ENCODE peak calls at places on chromosomes 1 and 21, in six cellular contexts. H is stromal cell of bone marrow; A is iPS-NIHi11; M is kidney epithelial cell; D is activated CD4-positive, alpha-beta T cell treated with anti-CD3 and anti-CD28 coated beads for 24 hours; G is brain microvascular endothelial cell. P is an unnamed sample.

GRCh38 chr1:187566371-187566770 is 737.6 kb downstream of the PLA2G4A start:
- DNase-seq in G (no peak), D (no peak), M (no peak), H (no peak), A (no peak), P (no peak)

GRCh38 chr1:20227704-20228103 is 41.4 kb upstream of the PLA2G2C start:
- DNase-seq in M (no peak), G (no peak), H (no peak), A (no peak), D (no peak), P (no peak)

GRCh38 chr1:27074175-27074780 is 61.6 kb upstream of the TENT5B start:
- DNase-seq in G (peak; percentile 29), A (no peak), D (no peak), H (no peak), M (no peak), P (no peak)

GRCh38 chr21:44399955-44400790 is 46.8 kb downstream of the TRPM2 start:
- DNase-seq in D (no peak), H (no peak), A (no peak), M (no peak), G (no peak), P (no peak)

GRCh38 chr21:34644815-34645214 is 24.0 kb upstream of the CLIC6 start:
- DNase-seq in G (no peak), H (no peak), D (no peak), M (no peak), A (no peak), P (no peak)

GRCh38 chr1:6958407-6958806 is 173.2 kb downstream of the CAMTA1 start:
- DNase-seq in D (no peak), A (no peak), G (no peak), H (no peak), M (no peak), P (no peak)

GRCh38 chr1:172145656-172146055 is 274.8 kb upstream of the C1orf105 start:
- DNase-seq in D (no peak), A (no peak), G (no peak), M (no peak), H (no peak), P (no peak)

GRCh38 chr1:7320661-7321060 is 450.4 kb upstream of the VAMP3 start:
- DNase-seq in G (no peak), D (no peak), M (no peak), H (no peak), A (no peak), P (no peak)

GRCh38 chr1:16152521-16153087 is 3.3 kb downstream of the EPHA2 start:
- DNase-seq in M (no peak), D (no peak), G (no peak), A (no peak), H (no peak), P (no peak)

GRCh38 chr1:193356249-193356648 is 169.8 kb upstream of the B3GALT2 start:
- DNase-seq in A (no peak), M (no peak), D (no peak), H (no peak), G (no peak), P (no peak)

GRCh38 chr1:103156966-103157365 is 48.6 kb upstream of the COL11A1 start:
- DNase-seq in A (no peak), H (no peak), M (peak; percentile 16), G (no peak), D (no peak), P (no peak)

GRCh38 chr1:178093150-178093957 is 550 bp upstream of the RASAL2 start:
- DNase-seq in A (peak; percentile 97), G (peak; percentile 98), M (peak; percentile 87), D (peak; percentile 13), H (peak; percentile 94), P (peak; percentile 94)

GRCh38 chr1:90510143-90510542 is 207.0 kb downstream of the BARHL2 start:
- DNase-seq in H (no peak), D (no peak), M (no peak), A (no peak), G (no peak), P (no peak)

GRCh38 chr1:14699596-14699995 is 101.1 kb downstream of the KAZN start:
- DNase-seq in D (no peak), A (no peak), G (no peak), H (no peak), M (peak; percentile 54), P (no peak)

GRCh38 chr1:64363116-64363515 is 106.8 kb upstream of the CACHD1 start:
- DNase-seq in D (no peak), H (no peak), G (no peak), A (no peak), M (no peak), P (peak; percentile 32)

GRCh38 chr1:36223996-36224536 is at the start of gene THRAP3:
- DNase-seq in H (peak; percentile 98), D (peak; percentile 98), M (peak; percentile 88), A (peak; percentile 96), G (peak; percentile 99), P (peak; percentile 99)

GRCh38 chr1:54791880-54792522 is 9.1 kb downstream of the TTC22 start:
- DNase-seq in D (peak; percentile 49), H (no peak), A (peak; percentile 71), M (no peak), G (peak; percentile 53), P (no peak)

GRCh38 chr1:10793129-10793651 is 3.3 kb downstream of the CASZ1 start:
- DNase-seq in A (no peak), G (no peak), H (no peak), M (no peak), D (no peak), P (peak; percentile 6)

GRCh38 chr1:208061118-208061517 is 150.2 kb upstream of the CD34 start:
- DNase-seq in D (no peak), A (no peak), H (no peak), M (no peak), G (no peak), P (no peak)

GRCh38 chr1:22326931-22327330 is 124.7 kb upstream of the ZBTB40 start:
- DNase-seq in H (no peak), A (no peak), D (no peak), G (no peak), M (no peak), P (no peak)

GRCh38 chr1:101205457-101205856 is 31.4 kb upstream of the S1PR1 start:
- DNase-seq in D (no peak), M (no peak), A (no peak), H (no peak), G (no peak), P (peak; percentile 55)

GRCh38 chr1:195113471-195113870 is 1494.8 kb downstream of the KCNT2 start:
- DNase-seq in A (peak; percentile 10), D (no peak), H (no peak), G (no peak), M (no peak), P (no peak)

GRCh38 chr1:226690460-226690982 is 48.6 kb downstream of the ITPKB start:
- DNase-seq in A (no peak), D (no peak), M (no peak), G (no peak), H (no peak), P (no peak)

GRCh38 chr1:242019018-242019417 is 20.1 kb upstream of the MAP1LC3C start:
- DNase-seq in A (no peak), G (no peak), H (no peak), M (no peak), D (no peak), P (peak; percentile 23)

GRCh38 chr1:25018110-25018470 is 88.0 kb upstream of the RUNX3 start:
- DNase-seq in A (no peak), D (no peak), M (no peak), H (no peak), G (no peak), P (no peak)

GRCh38 chr1:204258213-204259115 is 44.7 kb upstream of the GOLT1A start:
- DNase-seq in H (no peak), A (peak; percentile 91), G (peak; percentile 29), M (peak; percentile 4), D (peak; percentile 6), P (peak; percentile 30)

GRCh38 chr1:244361764-244362473 is 89.8 kb downstream of the ADSS2 start:
- DNase-seq in A (peak; percentile 67), D (no peak), G (peak; percentile 81), M (peak; percentile 71), H (peak; percentile 84), P (no peak)

GRCh38 chr1:176785046-176785445 is 322.1 kb downstream of the PAPPA2 start:
- DNase-seq in H (no peak), G (no peak), M (no peak), D (no peak), A (no peak), P (no peak)

GRCh38 chr1:84944767-84945486 is 51.9 kb upstream of the LPAR3 start:
- DNase-seq in H (peak; percentile 89), D (peak; percentile 68), M (peak; percentile 80), A (peak; percentile 69), G (peak; percentile 58), P (peak; percentile 86)